ENCODE peak calls at places on chromosomes 11 and 22, in four cellular contexts. O is cardiac muscle cell, K is thoracic aorta, X is neuronal stem cell. Y is an unnamed sample.

GRCh38 chr11:24734742-24735141 is 237.9 kb downstream of the LUZP2 start:
- DNase-seq in O (no peak), K (no peak), X (no peak), Y (no peak)

GRCh38 chr11:126337121-126337471 is 18.4 kb upstream of the ST3GAL4 start:
- DNase-seq in O (no peak), K (no peak), X (no peak), Y (peak; percentile 27)

GRCh38 chr11:2685051-2685450 is 14.7 kb downstream of the KCNQ1OT1 start:
- DNase-seq in O (no peak), K (no peak), X (no peak), Y (no peak)

GRCh38 chr11:69770525-69770924 is 4.6 kb downstream of the FGF4 start:
- DNase-seq in O (no peak), K (no peak), X (no peak), Y (no peak)

GRCh38 chr11:61472868-61473267 is 35.7 kb upstream of the LRRC10B start:
- DNase-seq in O (peak; percentile 81), K (no peak), X (no peak), Y (no peak)

GRCh38 chr11:62777389-62777788 is 6.2 kb downstream of the TAF6L start:
- DNase-seq in O (no peak), K (no peak), X (no peak), Y (no peak)

GRCh38 chr11:109815529-109816105 is 277.6 kb upstream of the ZC3H12C start:
- DNase-seq in O (no peak), K (no peak), X (no peak), Y (no peak)

GRCh38 chr22:41181349-41182241 is 23.5 kb upstream of the L3MBTL2 start:
- DNase-seq in O (peak; percentile 68), K (no peak), X (no peak), Y (no peak)

GRCh38 chr11:121366038-121366437 is 73.5 kb downstream of the SC5D start:
- DNase-seq in O (no peak), K (no peak), X (no peak), Y (no peak)

GRCh38 chr11:65442952-65443351 is 20.4 kb downstream of the NEAT1 start:
- DNase-seq in O (peak; percentile 38), K (no peak), X (no peak), Y (no peak)

GRCh38 chr11:44382118-44382517 is 72.2 kb upstream of the ALX4 start:
- DNase-seq in O (no peak), K (no peak), X (no peak), Y (no peak)

GRCh38 chr22:35313311-35314121 is 13.8 kb downstream of the TOM1 start:
- DNase-seq in O (peak; percentile 76), K (peak; percentile 62), X (no peak), Y (peak; percentile 48)

GRCh38 chr11:940496-941135 is 14.9 kb downstream of the AP2A2 start:
- DNase-seq in O (no peak), K (no peak), X (no peak), Y (no peak)

GRCh38 chr11:24697722-24698121 is 200.9 kb downstream of the LUZP2 start:
- DNase-seq in O (peak; percentile 75), K (no peak), X (no peak), Y (no peak)

GRCh38 chr22:46011627-46012181 is 34.7 kb upstream of the WNT7B start:
- DNase-seq in O (no peak), K (no peak), X (no peak), Y (no peak)

GRCh38 chr11:69116671-69117070 is 39.1 kb upstream of the SMIM38 start:
- DNase-seq in O (no peak), K (no peak), X (no peak), Y (peak; percentile 37)

GRCh38 chr11:117606211-117606610 is 190.8 kb downstream of the DSCAML1 start:
- DNase-seq in O (no peak), K (no peak), X (no peak), Y (no peak)

GRCh38 chr11:72306186-72306585 is 62.2 kb upstream of the PHOX2A start:
- DNase-seq in O (peak; percentile 29), K (no peak), X (no peak), Y (no peak)

GRCh38 chr11:60872124-60872951 is 5.0 kb downstream of the ZP1 start:
- DNase-seq in O (peak; percentile 91), K (no peak), X (no peak), Y (no peak)

GRCh38 chr22:45083659-45084305 is 74.0 kb upstream of the PHF21B start:
- DNase-seq in O (peak; percentile 17), K (no peak), X (no peak), Y (no peak)

GRCh38 chr11:110850846-110851245 is 138.6 kb upstream of the ARHGAP20 start:
- DNase-seq in O (peak; percentile 72), K (no peak), X (no peak), Y (no peak)

GRCh38 chr11:28343304-28344233 is 235.4 kb downstream of the METTL15 start:
- DNase-seq in O (peak; percentile 82), K (no peak), X (no peak), Y (no peak)

GRCh38 chr22:24525416-24526037 is 29.4 kb downstream of the GUCD1 start:
- DNase-seq in O (peak; percentile 77), K (peak; percentile 28), X (peak; percentile 59), Y (peak; percentile 82)

GRCh38 chr11:1310772-1311468 is 1.5 kb upstream of the TOLLIP start:
- DNase-seq in O (no peak), K (no peak), X (no peak), Y (no peak)

GRCh38 chr11:84922836-84923235 is 704.3 kb downstream of the DLG2 start:
- DNase-seq in O (no peak), K (no peak), X (no peak), Y (no peak)

GRCh38 chr11:67376873-67377808 is 3.7 kb upstream of the CLCF1 start:
- DNase-seq in O (no peak), K (no peak), X (no peak), Y (no peak)

GRCh38 chr22:50695421-50696250 is 23.0 kb downstream of the SHANK3 start:
- DNase-seq in O (no peak), K (no peak), X (no peak), Y (no peak)

GRCh38 chr11:131572423-131572822 is 202.0 kb downstream of the NTM start:
- DNase-seq in O (no peak), K (no peak), X (no peak), Y (no peak)

GRCh38 chr11:2884424-2884815 is 1.2 kb downstream of the CDKN1C start:
- DNase-seq in O (peak; percentile 65), K (no peak), X (no peak), Y (no peak)

GRCh38 chr22:48223488-48224190 is 1461.2 kb downstream of the TBC1D22A start:
- DNase-seq in O (no peak), K (no peak), X (no peak), Y (no peak)

GRCh38 chr11:133895551-133895950 is 50.2 kb upstream of the SPATA19 start:
- DNase-seq in O (no peak), K (no peak), X (no peak), Y (no peak)

GRCh38 chr11:69480547-69481392 is 693 bp upstream of the LINC01488 start:
- DNase-seq in O (peak; percentile 18), K (no peak), X (no peak), Y (peak; percentile 27)

GRCh38 chr22:39946571-39947407 is 13.4 kb upstream of the TMA7B start:
- DNase-seq in O (no peak), K (no peak), X (no peak), Y (no peak)

GRCh38 chr11:122116591-122116990 is 576 bp upstream of the BLID start:
- DNase-seq in O (no peak), K (no peak), X (no peak), Y (no peak)

GRCh38 chr11:59437770-59438169 is 1.5 kb downstream of the OR5A1 start:
- DNase-seq in O (no peak), K (no peak), X (no peak), Y (no peak)

GRCh38 chr22:30312053-30312452 is 14.7 kb downstream of the TBC1D10A start:
- DNase-seq in O (no peak), K (no peak), X (no peak), Y (no peak)

DNA sequence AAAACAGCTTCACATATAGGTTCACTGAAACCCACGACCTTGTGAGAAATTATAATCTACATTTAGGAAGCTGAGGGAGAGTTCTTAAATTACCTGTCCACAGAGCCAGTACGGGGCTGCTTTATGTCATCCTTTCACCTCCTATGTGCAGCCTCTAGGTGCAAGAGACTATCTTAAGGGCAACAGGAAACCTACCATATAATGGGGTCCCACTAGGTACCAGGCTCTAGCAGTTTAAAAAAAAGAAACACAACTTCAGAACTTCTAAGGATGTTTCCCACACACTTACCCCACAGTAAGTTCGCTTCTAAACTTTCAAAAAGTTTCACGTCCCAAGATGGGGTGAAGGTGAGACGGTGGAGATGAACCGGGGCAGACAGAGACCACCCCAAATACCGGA is 573 bp downstream of the STK33 start:
- DNase-seq in O (no peak), K (no peak), X (no peak), Y (no peak)
- H3K27ac ChIP-seq in O (no peak overlapping the region), K (no peak overlapping the region), X (no peak overlapping the region), Y (no peak overlapping the region)

GRCh38 chr11:12075822-12076821 is 34.3 kb upstream of the MICAL2 start:
- DNase-seq in O (peak; percentile 94), K (peak; percentile 61), X (no peak), Y (no peak)
- H3K27ac ChIP-seq in O (no peak overlapping the region), K (peak overlapping the region; percentile 92), X (no peak overlapping the region), Y (no peak overlapping the region)

DNA sequence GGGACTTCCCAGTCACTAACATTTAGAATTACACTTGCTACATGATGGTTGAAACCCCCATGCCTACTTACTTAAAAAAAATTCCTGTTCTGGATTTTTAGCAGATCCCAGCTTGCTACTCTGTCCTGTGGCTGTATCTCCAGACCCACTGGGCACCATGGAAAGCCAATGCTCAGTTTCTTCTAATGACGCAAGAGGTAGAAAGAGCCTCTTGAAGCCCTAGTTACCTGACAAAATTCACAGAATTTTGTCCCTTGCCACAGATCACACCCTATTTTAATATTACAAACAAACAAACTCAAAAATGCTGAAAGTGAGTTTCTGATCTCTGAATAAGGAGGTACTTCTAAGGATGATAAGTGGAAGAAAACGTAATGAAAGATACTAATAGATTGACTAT is 24.3 kb upstream of the TENM4 start:
- DNase-seq in O (no peak), K (no peak), X (no peak), Y (no peak)
- H3K27ac ChIP-seq in O (no peak overlapping the region), K (no peak overlapping the region), X (no peak overlapping the region), Y (no peak overlapping the region)

GRCh38 chr11:112167145-112167544 is at the start of gene TEX12:
- DNase-seq in O (no peak), K (no peak), X (no peak), Y (no peak)
- H3K27ac ChIP-seq in O (no peak within 1 kb of the TSS), K (no peak within 1 kb of the TSS), X (no peak within 1 kb of the TSS), Y (no peak within 1 kb of the TSS)

DNA sequence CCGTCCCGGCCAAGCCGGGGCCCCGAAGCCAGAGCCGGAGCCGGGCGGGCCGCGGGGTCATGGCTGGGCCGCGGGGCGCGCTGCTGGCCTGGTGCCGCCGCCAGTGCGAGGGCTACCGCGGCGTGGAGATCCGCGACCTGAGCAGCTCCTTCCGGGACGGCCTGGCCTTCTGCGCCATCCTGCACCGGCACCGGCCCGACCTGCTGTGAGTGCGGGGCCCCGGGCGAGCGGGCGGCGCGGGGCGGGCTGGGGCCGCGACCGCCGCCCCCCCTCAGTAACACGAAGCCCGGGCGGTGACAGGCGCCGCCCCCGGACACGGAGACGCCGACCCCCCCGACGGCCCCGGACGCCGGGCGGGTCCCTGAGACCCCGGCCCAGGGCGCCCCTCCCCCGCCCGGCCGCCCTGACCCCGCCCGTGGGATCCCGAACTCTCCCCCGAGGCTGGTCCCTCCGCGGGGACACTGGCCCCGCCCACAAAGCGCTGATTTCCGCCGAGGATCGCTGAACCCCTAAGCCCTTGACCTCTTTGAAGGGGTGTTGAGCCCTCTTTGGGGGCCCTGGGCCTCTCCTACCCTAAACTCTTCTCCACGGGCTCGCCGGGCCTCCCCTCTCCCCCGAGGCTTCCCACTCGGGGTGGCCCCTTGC is 389 bp downstream of the MICALL1 start:
- DNase-seq in O (no peak), K (no peak), X (no peak), Y (no peak)
- H3K27ac ChIP-seq in O (no peak overlapping the region), K (peak overlapping the region; percentile 87), X (no peak overlapping the region), Y (peak overlapping the region; percentile 30)

Y was measured in pancreas.